ENCODE peak calls at places on chromosomes 3 and 15, in four cellular contexts. X, S, P and T are unnamed samples.

GRCh38 chr3:79765854-79766253 is 1.9 kb downstream of the ROBO1 start:
- DNase-seq in X (no peak), S (no peak), P (no peak), T (no peak)

GRCh38 chr3:159252274-159252673 is 450.4 kb downstream of the MFSD1 start:
- DNase-seq in X (no peak), S (no peak), P (no peak), T (no peak)

GRCh38 chr15:68032672-68033071 is 21.4 kb upstream of the PIAS1 start:
- DNase-seq in X (no peak), S (no peak), P (no peak), T (no peak)

GRCh38 chr15:96058103-96058851 is 272.2 kb upstream of the NR2F2 start:
- DNase-seq in X (no peak), S (no peak), P (no peak), T (no peak)

GRCh38 chr15:68666120-68666811 is 87.5 kb downstream of the CORO2B start:
- DNase-seq in X (peak; percentile 80), S (no peak), P (peak; percentile 33), T (no peak)

GRCh38 chr3:98952404-98952803 is 50.9 kb upstream of the DCBLD2 start:
- DNase-seq in X (no peak), S (no peak), P (no peak), T (no peak)

GRCh38 chr15:91265431-91265940 is 165.4 kb downstream of the SV2B start:
- DNase-seq in X (no peak), S (no peak), P (no peak), T (no peak)

GRCh38 chr15:62608369-62608768 is 434.2 kb upstream of the TPM1 start:
- DNase-seq in X (no peak), S (no peak), P (no peak), T (no peak)

GRCh38 chr3:194105292-194105691 is 30.7 kb upstream of the HES1 start:
- DNase-seq in X (no peak), S (no peak), P (no peak), T (no peak)

GRCh38 chr3:98778852-98779379 is 15.8 kb downstream of the ST3GAL6 start:
- DNase-seq in X (no peak), S (no peak), P (peak; percentile 96), T (peak; percentile 99)

GRCh38 chr15:29668120-29668602 is 154.1 kb downstream of the TJP1 start:
- DNase-seq in X (peak; percentile 58), S (peak; percentile 25), P (peak; percentile 80), T (peak; percentile 93)

GRCh38 chr3:99753268-99753975 is 64.2 kb upstream of the CMSS1 start:
- DNase-seq in X (peak; percentile 1), S (no peak), P (peak; percentile 57), T (peak; percentile 76)

GRCh38 chr15:68820205-68820588 is 498 bp downstream of the ANP32A start:
- DNase-seq in X (peak; percentile 8), S (peak; percentile 52), P (no peak), T (peak; percentile 26)

GRCh38 chr15:70032509-70032908 is 65.2 kb downstream of the TLE3 start:
- DNase-seq in X (no peak), S (no peak), P (no peak), T (no peak)

GRCh38 chr3:44429459-44429858 is 48.0 kb downstream of the ZNF445 start:
- DNase-seq in X (no peak), S (no peak), P (no peak), T (no peak)

GRCh38 chr3:146503459-146504202 is 34.3 kb upstream of the PLSCR2 start:
- DNase-seq in X (no peak), S (no peak), P (no peak), T (no peak)

GRCh38 chr15:99014803-99015676 is 7.4 kb upstream of the PGPEP1L start:
- DNase-seq in X (no peak), S (peak; percentile 52), P (no peak), T (no peak)

GRCh38 chr3:139227165-139227564 is 116.7 kb upstream of the MRPS22 start:
- DNase-seq in X (no peak), S (no peak), P (no peak), T (no peak)

GRCh38 chr15:37793851-37794250 is 140.6 kb upstream of the TMCO5A start:
- DNase-seq in X (no peak), S (no peak), P (no peak), T (peak; percentile 6)

GRCh38 chr15:64507293-64507802 is 47.0 kb downstream of the ZNF609 start:
- DNase-seq in X (no peak), S (peak; percentile 18), P (peak; percentile 65), T (no peak)

GRCh38 chr3:36677331-36678007 is 86.9 kb downstream of the DCLK3 start:
- DNase-seq in X (no peak), S (no peak), P (no peak), T (peak; percentile 72)

GRCh38 chr3:74630602-74631001 is 16.1 kb upstream of the CNTN3 start:
- DNase-seq in X (no peak), S (no peak), P (no peak), T (peak; percentile 41)

GRCh38 chr3:72657666-72658065 is 190.6 kb downstream of the SHQ1 start:
- DNase-seq in X (peak; percentile 12), S (peak; percentile 15), P (no peak), T (peak; percentile 28)

GRCh38 chr3:65902304-65902793 is 136.4 kb downstream of the MAGI1 start:
- DNase-seq in X (no peak), S (no peak), P (no peak), T (no peak)

GRCh38 chr3:184133840-184134745 is 1.1 kb upstream of the EIF2B5 start:
- DNase-seq in X (peak; percentile 58), S (peak; percentile 55), P (peak; percentile 41), T (peak; percentile 90)

GRCh38 chr3:41202834-41203345 is 3.6 kb downstream of the CTNNB1 start:
- DNase-seq in X (no peak), S (no peak), P (no peak), T (peak; percentile 88)

GRCh38 chr3:188656196-188656982 is 502.4 kb downstream of the LPP start:
- DNase-seq in X (no peak), S (no peak), P (no peak), T (peak; percentile 70)

GRCh38 chr3:120017692-120018091 is 76.6 kb downstream of the GSK3B start:
- DNase-seq in X (no peak), S (no peak), P (no peak), T (no peak)

GRCh38 chr3:83928391-83928790 is 1030.4 kb upstream of the CADM2 start:
- DNase-seq in X (no peak), S (no peak), P (no peak), T (peak; percentile 85)

GRCh38 chr3:142077859-142078500 is 71.4 kb downstream of the TFDP2 start:
- DNase-seq in X (peak; percentile 37), S (no peak), P (no peak), T (no peak)

GRCh38 chr3:56629044-56629443 is 54.0 kb downstream of the TASOR start:
- DNase-seq in X (no peak), S (no peak), P (no peak), T (no peak)

GRCh38 chr3:158711886-158712285 is 20.4 kb downstream of the RARRES1 start:
- DNase-seq in X (no peak), S (no peak), P (no peak), T (no peak)

GRCh38 chr3:73401616-73402265 is 223.0 kb downstream of the PDZRN3 start:
- DNase-seq in X (peak; percentile 15), S (no peak), P (no peak), T (no peak)